ENCODE peak calls at places on chromosomes 12 and 14, in seven cellular contexts. W is CD8-positive, alpha-beta memory T cell; R is endodermal cell; Z is CD4-positive, CD25-positive, alpha-beta regulatory T cell; V is K562; B is hepatocyte; N is OCI-LY7. S is an unnamed sample.
A peak's percentile ranks its signal among the peaks of the same experiment; 100 is the strongest.

GRCh38 chr14:51082394-51082793 is 12.5 kb downstream of the TRIM9 start:
- DNase-seq in V (no peak), Z (no peak), W (no peak), R (no peak), N (no peak), B (no peak), S (no peak)

GRCh38 chr12:57268264-57268663 is 17.3 kb upstream of the STAC3 start:
- DNase-seq in V (no peak), Z (no peak), W (no peak), B (no peak), R (no peak), N (no peak), S (peak; percentile 67)

GRCh38 chr12:50734409-50735263 is 29.3 kb upstream of the ATF1 start:
- DNase-seq in V (peak; percentile 27), B (peak; percentile 48), N (peak; percentile 64), W (peak; percentile 7), Z (peak; percentile 6), R (peak; percentile 85), S (peak; percentile 75)

GRCh38 chr12:51009038-51009437 is 17.1 kb downstream of the SLC11A2 start:
- DNase-seq in V (no peak), R (no peak), N (no peak), Z (peak; percentile 44), B (peak; percentile 62), W (peak; percentile 19), S (no peak)

GRCh38 chr12:78181544-78182162 is 351.0 kb downstream of the NAV3 start:
- DNase-seq in W (no peak), B (peak; percentile 49), V (no peak), R (peak; percentile 59), N (peak; percentile 29), Z (no peak), S (peak; percentile 8)

GRCh38 chr12:51591020-51591901 is at the start of gene SCN8A:
- DNase-seq in V (peak; percentile 77), Z (peak; percentile 12), B (peak; percentile 80), N (peak; percentile 72), R (peak; percentile 85), W (peak; percentile 39), S (peak; percentile 47)

GRCh38 chr14:92164958-92165357 is 43.2 kb downstream of the CPSF2 start:
- DNase-seq in V (no peak), W (no peak), N (no peak), R (no peak), B (no peak), Z (no peak), S (no peak)

GRCh38 chr12:120820885-120821510 is 83.2 kb downstream of the SPPL3 start:
- DNase-seq in B (no peak), Z (no peak), R (no peak), V (no peak), W (no peak), N (no peak), S (no peak)

GRCh38 chr14:57831981-57832380 is 33.9 kb downstream of the SLC35F4 start:
- DNase-seq in B (peak; percentile 18), Z (no peak), W (no peak), R (peak; percentile 84), V (no peak), N (peak; percentile 33), S (no peak)

GRCh38 chr12:107200394-107200793 is 107.0 kb upstream of the CRY1 start:
- DNase-seq in N (no peak), B (peak; percentile 29), Z (no peak), V (no peak), R (no peak), W (no peak), S (no peak)

GRCh38 chr12:100860611-100861010 is 66.0 kb downstream of the ANO4 start:
- DNase-seq in Z (no peak), R (no peak), W (no peak), B (no peak), V (no peak), N (no peak), S (no peak)

GRCh38 chr14:48936352-48936751 is 649.8 kb downstream of the RPS29 start:
- DNase-seq in V (no peak), N (no peak), Z (no peak), R (no peak), B (peak; percentile 39), W (no peak), S (peak; percentile 50)

GRCh38 chr12:32918890-32919791 is 22.6 kb upstream of the PKP2 start:
- DNase-seq in V (peak; percentile 19), B (peak; percentile 70), R (peak; percentile 63), N (peak; percentile 11), W (no peak), Z (no peak), S (peak; percentile 44)

GRCh38 chr12:113109872-113110623 is 25.5 kb downstream of the RASAL1 start:
- DNase-seq in R (peak; percentile 80), N (no peak), Z (no peak), V (no peak), W (peak; percentile 46), B (no peak), S (no peak)

DNA sequence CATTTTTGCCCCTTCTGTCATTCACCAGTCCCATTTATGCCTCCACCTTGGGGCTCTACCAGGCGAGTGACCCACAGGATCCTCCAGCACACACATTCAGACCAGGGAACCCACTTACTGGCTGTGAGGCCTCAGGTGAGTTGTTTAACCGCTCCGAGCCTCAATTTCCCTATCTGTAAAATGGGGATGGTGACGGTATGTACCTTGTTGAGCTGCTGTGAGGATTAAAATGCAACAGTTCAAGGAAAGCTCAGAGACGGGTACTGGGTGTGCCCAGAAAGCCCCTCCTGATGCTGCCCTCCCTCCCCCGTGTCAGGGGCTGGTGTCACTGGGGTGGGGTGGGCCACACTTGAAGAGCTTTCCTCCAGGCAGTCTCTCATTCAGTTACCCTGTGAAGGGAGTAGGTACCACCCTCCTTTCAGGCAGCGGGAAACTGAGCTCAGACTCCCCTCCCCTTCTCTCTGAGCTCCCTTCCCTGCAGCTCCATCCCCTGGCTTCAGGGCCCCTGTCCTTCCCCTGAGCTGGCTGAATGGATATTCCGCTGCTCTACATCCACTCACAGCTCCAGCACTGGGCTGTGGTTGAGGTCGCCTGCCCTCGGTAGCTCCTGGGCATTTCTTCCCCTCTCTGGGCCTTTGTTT is 1.4 kb upstream of the SERPINA1 start:
- DNase-seq in W (no peak), R (no peak), Z (no peak), N (no peak), B (no peak), V (no peak), S (no peak)
- H3K27ac ChIP-seq in W (no peak overlapping the region), R (no peak overlapping the region), Z (no peak overlapping the region), N (no peak overlapping the region), B (peak overlapping the region; percentile 77), V (no peak overlapping the region), S (no peak overlapping the region)

DNA sequence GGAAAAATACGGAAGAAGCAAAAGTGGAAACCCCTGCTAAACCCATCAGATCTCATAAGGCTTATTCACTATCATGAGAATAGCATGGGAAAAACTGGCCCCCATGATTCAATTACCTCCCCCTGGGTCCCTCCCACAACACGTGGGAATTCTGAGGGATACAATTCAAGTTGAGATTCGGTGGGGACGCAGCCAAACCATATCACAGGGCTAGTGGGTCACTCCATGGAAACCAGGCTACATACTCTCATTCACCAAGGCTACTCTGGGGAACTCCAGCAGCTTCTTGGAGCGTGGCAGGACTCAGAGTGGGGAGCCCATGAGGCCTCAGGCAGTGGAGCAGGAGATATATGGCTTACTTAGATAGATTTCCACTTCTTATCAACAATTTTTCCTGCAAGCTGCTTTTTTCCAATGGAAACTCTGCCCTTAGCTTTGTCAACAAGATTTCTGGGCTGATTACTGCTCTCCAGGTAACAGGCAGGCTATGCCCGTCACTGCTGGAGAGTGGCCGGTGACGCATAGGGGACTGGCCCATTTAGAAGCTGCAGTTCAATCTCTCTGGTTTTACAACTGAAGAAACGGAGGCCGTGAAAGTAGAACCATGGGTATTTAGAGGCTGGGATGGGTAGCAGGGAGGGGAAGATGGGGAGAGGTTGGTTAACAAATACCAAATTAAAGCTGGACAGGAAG is 16.5 kb downstream of the VDR start:
- DNase-seq in N (no peak), B (peak; percentile 58), Z (no peak), R (no peak), W (no peak), V (no peak), S (no peak)
- H3K4me1 ChIP-seq in N (peaks cover 55% of the 10 kb centered on the region), B (peaks cover 3% of the 10 kb centered on the region), Z (peaks cover 37% of the 10 kb centered on the region), R (no peaks in the 10 kb centered on the region), W (peaks cover 31% of the 10 kb centered on the region), V (no peaks in the 10 kb centered on the region), S (no peaks in the 10 kb centered on the region)

GRCh38 chr12:116919247-116919671 is 8.5 kb downstream of the FBXW8 start:
- DNase-seq in V (peak; percentile 33), W (no peak), N (no peak), B (peak; percentile 32), Z (no peak), R (no peak), S (no peak)

GRCh38 chr12:116918464-116918863 is 7.7 kb downstream of the FBXW8 start:
- DNase-seq in R (no peak), Z (no peak), W (no peak), V (no peak), N (no peak), B (no peak), S (no peak)

GRCh38 chr12:116920939-116921338 is 10.2 kb downstream of the FBXW8 start:
- DNase-seq in B (no peak), Z (no peak), W (no peak), V (no peak), N (no peak), R (no peak), S (no peak)

GRCh38 chr12:116922194-116922897 is 11.6 kb downstream of the FBXW8 start:
- DNase-seq in V (no peak), B (no peak), R (no peak), N (peak; percentile 25), Z (peak; percentile 21), W (no peak), S (no peak)

DNA sequence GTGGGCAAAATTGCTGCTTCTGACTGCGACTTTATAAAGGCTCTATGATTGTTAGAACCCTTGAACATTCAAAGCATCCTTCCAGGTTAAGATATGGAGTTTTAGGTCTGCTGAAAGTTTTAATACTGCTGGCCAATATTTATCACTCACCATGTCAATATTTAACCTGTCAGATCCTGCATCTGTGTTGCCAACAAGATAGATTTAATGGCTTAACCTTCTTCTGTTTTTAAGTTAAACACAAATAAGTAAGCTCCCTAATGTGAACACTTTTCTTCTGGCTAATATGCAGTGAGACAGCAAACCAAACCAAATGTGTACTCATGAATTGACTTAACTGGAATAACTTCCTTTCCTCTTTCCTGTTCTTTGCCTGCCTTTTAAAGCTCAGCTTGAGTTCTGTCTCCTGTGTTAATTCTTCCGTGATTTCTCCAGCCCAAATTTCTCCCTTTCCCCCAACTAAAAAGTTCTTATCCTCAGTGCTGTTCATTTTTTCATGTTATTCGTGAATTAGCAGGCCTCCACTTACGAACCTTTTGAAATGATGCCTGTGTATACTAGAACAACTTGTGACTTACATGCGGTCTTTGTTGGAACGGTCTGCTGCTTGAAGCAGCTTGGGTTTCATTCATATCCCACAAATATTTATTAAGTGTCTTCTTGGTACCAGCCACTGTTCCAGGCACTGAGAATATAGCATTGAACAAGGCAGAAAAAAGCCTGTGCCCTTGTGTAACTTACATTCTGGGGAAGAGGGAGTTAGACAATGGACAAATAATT is 9.1 kb downstream of the FBXW8 start:
- DNase-seq in W (no peak), Z (no peak), V (no peak), B (no peak), N (no peak), R (no peak), S (no peak)
- H3K27ac ChIP-seq in W (no peak overlapping the region), Z (no peak overlapping the region), V (peak overlapping the region; percentile 87), B (peak overlapping the region; percentile 16), N (no peak overlapping the region), R (no peak overlapping the region), S (no peak overlapping the region)

DNA sequence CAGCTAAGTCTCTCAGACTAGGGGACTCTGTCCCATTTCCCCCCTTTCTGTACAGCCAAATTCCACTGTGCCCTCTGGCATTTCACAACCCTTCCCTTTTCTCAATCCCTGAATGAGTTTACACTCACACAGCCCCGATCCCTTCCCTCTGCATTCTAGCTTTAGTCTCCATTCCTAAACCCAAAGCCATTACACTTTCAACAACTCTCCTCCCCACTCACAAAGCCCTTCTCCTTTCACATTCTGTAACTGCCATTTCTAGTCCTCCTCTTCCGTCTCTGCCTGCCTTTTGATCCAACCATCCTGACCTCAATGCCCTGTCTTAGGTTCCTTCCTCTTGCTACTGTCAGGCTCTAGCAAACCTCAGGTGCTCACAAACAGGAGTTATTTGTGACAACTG is 3.6 kb downstream of the ZFHX2 start:
- DNase-seq in W (no peak), Z (no peak), N (no peak), R (no peak), V (no peak), B (no peak), S (no peak)
- H3K4me1 ChIP-seq in W (peaks cover 16% of the 10 kb centered on the region), Z (peaks cover 16% of the 10 kb centered on the region), N (peaks cover 13% of the 10 kb centered on the region), R (no peaks in the 10 kb centered on the region), V (peaks cover 16% of the 10 kb centered on the region), B (peaks cover 10% of the 10 kb centered on the region), S (peaks cover 7% of the 10 kb centered on the region)

S was measured in SJCRH30.